ENCODE peak calls at places on chromosome 10, in ten cellular contexts. J is astrocyte, I is Panc1, G is IMR-90, V is HFF-Myc, U is AG09309, H is hepatocyte, Q is OCI-LY7, K is cardiac muscle cell, B is HCT116. T is an unnamed sample.

GRCh38 chr10:132337019-132337418 is 5.0 kb downstream of the LRRC27 start:
- DNase-seq in G (no peak), V (no peak), U (no peak), H (no peak), Q (peak; percentile 23), I (no peak), B (no peak), K (no peak), J (peak; percentile 23), T (no peak)

GRCh38 chr10:48716393-48716792 is 31.7 kb downstream of the WDFY4 start:
- DNase-seq in K (no peak), B (no peak), I (no peak), H (no peak), V (no peak), G (no peak), Q (no peak), J (no peak), U (no peak), T (no peak)

GRCh38 chr10:27100800-27101347 is 580 bp upstream of the ANKRD26 start:
- DNase-seq in I (no peak), H (no peak), U (no peak), K (no peak), Q (no peak), V (peak; percentile 9), J (no peak), G (no peak), B (no peak), T (no peak)

GRCh38 chr10:49254556-49255318 is 44.2 kb upstream of the C10orf71 start:
- DNase-seq in G (no peak), B (no peak), Q (no peak), K (no peak), J (no peak), H (no peak), I (no peak), V (no peak), U (no peak), T (no peak)

GRCh38 chr10:61939575-61940301 is 38.2 kb downstream of the ARID5B start:
- DNase-seq in B (no peak), U (peak; percentile 58), Q (no peak), G (peak; percentile 90), H (no peak), J (peak; percentile 82), I (peak; percentile 63), K (peak; percentile 73), V (peak; percentile 82), T (no peak)

GRCh38 chr10:86782691-86783418 is 26.4 kb downstream of the BMPR1A start:
- DNase-seq in U (no peak), H (no peak), K (peak; percentile 60), V (no peak), G (no peak), Q (no peak), I (no peak), J (no peak), B (no peak), T (no peak)

GRCh38 chr10:97849101-97849490 is 547 bp upstream of the GOLGA7B start:
- DNase-seq in Q (peak; percentile 5), J (no peak), G (no peak), B (no peak), I (no peak), K (no peak), V (no peak), H (no peak), U (no peak), T (no peak)

GRCh38 chr10:120587061-120587460 is 130.0 kb downstream of the PLPP4 start:
- DNase-seq in Q (no peak), H (no peak), V (no peak), U (no peak), G (no peak), K (no peak), J (no peak), I (no peak), B (no peak), T (no peak)

GRCh38 chr10:93152136-93152535 is 78.4 kb downstream of the CYP26A1 start:
- DNase-seq in J (peak; percentile 85), V (peak; percentile 83), K (peak; percentile 67), Q (no peak), B (no peak), G (peak; percentile 22), I (no peak), H (no peak), U (peak; percentile 71), T (no peak)

GRCh38 chr10:120588311-120588710 is 131.3 kb downstream of the PLPP4 start:
- DNase-seq in V (no peak), J (peak; percentile 39), G (no peak), H (no peak), K (no peak), B (no peak), U (no peak), Q (no peak), I (no peak), T (no peak)

GRCh38 chr10:116886772-116887171 is 37.5 kb downstream of the ENO4 start:
- DNase-seq in K (no peak), H (no peak), B (no peak), Q (no peak), I (no peak), G (no peak), U (no peak), J (no peak), V (no peak), T (no peak)

GRCh38 chr10:28533315-28533564 is 322 bp downstream of the WAC start:
- DNase-seq in I (no peak), K (no peak), U (no peak), B (no peak), Q (no peak), G (no peak), H (no peak), J (no peak), V (no peak), T (no peak)

GRCh38 chr10:28532509-28533314 is at the start of gene WAC:
- DNase-seq in Q (peak; percentile 95), J (peak; percentile 79), G (peak; percentile 89), B (peak; percentile 83), U (peak; percentile 63), I (peak; percentile 53), H (peak; percentile 97), V (peak; percentile 64), K (peak; percentile 95), T (peak; percentile 30)

GRCh38 chr10:28533571-28534304 is 820 bp downstream of the WAC start:
- DNase-seq in K (peak; percentile 43), V (no peak), U (no peak), H (peak; percentile 80), J (no peak), B (no peak), I (no peak), G (peak; percentile 26), Q (peak; percentile 73), T (no peak)

GRCh38 chr10:28532223-28532508 is 752 bp upstream of the WAC start:
- DNase-seq in J (no peak), K (no peak), V (no peak), I (no peak), H (no peak), U (no peak), Q (no peak), B (no peak), G (no peak), T (no peak)

DNA sequence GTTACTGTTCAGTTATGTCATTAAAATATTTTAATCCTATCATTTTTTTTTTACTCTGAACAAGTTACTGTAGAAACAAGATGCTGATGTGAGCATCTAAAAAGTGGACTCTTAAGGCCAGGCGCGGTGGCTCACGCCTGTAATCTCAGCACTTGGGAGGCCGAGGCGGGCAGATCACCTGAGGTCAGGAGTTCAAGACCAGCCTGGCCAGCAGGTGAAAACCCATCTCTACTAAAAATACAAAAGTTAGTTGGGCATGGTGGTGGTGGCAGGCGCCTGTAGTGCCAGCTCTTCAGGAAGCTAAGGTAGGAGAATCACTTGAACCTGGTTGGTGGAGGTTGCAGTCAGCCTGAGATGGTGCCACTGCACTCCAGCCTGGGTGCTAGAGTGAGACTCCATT is 2.9 kb downstream of the WAC start:
- DNase-seq in J (no peak), H (no peak), G (no peak), K (no peak), U (no peak), I (no peak), B (no peak), Q (no peak), V (no peak), T (no peak)
- H3K4me3 ChIP-seq in J (no peak overlapping the region), H (no peak overlapping the region), G (no peak overlapping the region), K (peak overlapping the region; percentile 79), U (no peak overlapping the region), I (no peak overlapping the region), B (no peak overlapping the region), Q (no peak overlapping the region), V (peak overlapping the region; percentile 6), T (no peak overlapping the region)

GRCh38 chr10:122879339-122880273 is at the start of gene FAM24B:
- DNase-seq in G (peak; percentile 98), Q (peak; percentile 93), K (peak; percentile 99), U (peak; percentile 81), I (peak; percentile 96), J (peak; percentile 90), V (peak; percentile 97), H (peak; percentile 20), B (peak; percentile 88), T (peak; percentile 83)
- TF ChIP-seq CTCF in G (no peak), Q (no peak), K (no peak), U (no peak), I (no peak), J (no peak), V (no peak), H (no peak), B (no peak), T (peak; percentile 4)

GRCh38 chr10:88241501-88241900 is 341.6 kb downstream of the RNLS start:
- DNase-seq in U (no peak), H (no peak), I (no peak), K (no peak), V (no peak), G (no peak), Q (no peak), J (no peak), B (no peak), T (no peak)

GRCh38 chr10:88243202-88243744 is 339.8 kb downstream of the RNLS start:
- DNase-seq in V (no peak), Q (no peak), U (no peak), H (no peak), K (peak; percentile 27), B (no peak), J (no peak), G (no peak), I (no peak), T (no peak)

GRCh38 chr10:88245974-88246511 is 337.1 kb downstream of the RNLS start:
- DNase-seq in V (no peak), Q (no peak), I (no peak), H (peak; percentile 23), U (peak; percentile 43), K (peak; percentile 50), B (no peak), G (peak; percentile 76), J (peak; percentile 89), T (no peak)

GRCh38 chr10:88244781-88245350 is 338.3 kb downstream of the RNLS start:
- DNase-seq in I (no peak), Q (no peak), V (no peak), U (no peak), K (no peak), B (no peak), H (no peak), G (no peak), J (no peak), T (no peak)

GRCh38 chr10:88243847-88244730 is 339.0 kb downstream of the RNLS start:
- DNase-seq in B (no peak), J (peak; percentile 81), Q (no peak), G (peak; percentile 87), H (peak; percentile 78), K (peak; percentile 96), V (no peak), I (no peak), U (no peak), T (no peak)
- H3K4me3 ChIP-seq in B (no peak overlapping the region), J (no peak overlapping the region), Q (no peak overlapping the region), G (no peak overlapping the region), H (no peak overlapping the region), K (no peak overlapping the region), V (no peak overlapping the region), I (no peak overlapping the region), U (no peak overlapping the region), T (no peak overlapping the region)

GRCh38 chr10:1074748-1075358 is 18.7 kb downstream of the WDR37 start:
- DNase-seq in H (no peak), J (no peak), Q (peak; percentile 12), U (no peak), V (no peak), G (no peak), K (peak; percentile 44), I (no peak), B (no peak), T (no peak)
- TF ChIP-seq CTCF in H (peak; percentile 32), J (peak; percentile 17), Q (peak; percentile 64), U (no peak), V (peak; percentile 16), G (peak; percentile 19), K (peak; percentile 33), I (peak; percentile 43), B (peak; percentile 26), T (peak; percentile 45)

T was measured in epithelial cell of proximal tubule.